ENCODE peak calls at places on chromosomes 16 and 17, in seven cellular contexts. M, B, Y, O, J, L and A are unnamed samples.

GRCh38 chr16:8868272-8869211 is at the start of gene CARHSP1:
- DNase-seq in M (peak), B (peak), Y (peak), O (peak), J (peak), L (peak), A (peak)

GRCh38 chr17:32277284-32277683 is 11.7 kb downstream of the RHBDL3 start:
- DNase-seq in M (no peak), B (peak), Y (peak), O (no peak), J (no peak), L (no peak), A (no peak)

GRCh38 chr17:38875477-38876080 is 5.7 kb downstream of the LASP1 start:
- DNase-seq in M (no peak), B (no peak), Y (no peak), O (no peak), J (no peak), L (no peak), A (no peak)

GRCh38 chr17:30821751-30822723 is 2.5 kb downstream of the CRLF3 start:
- DNase-seq in M (no peak), B (no peak), Y (no peak), O (peak), J (no peak), L (no peak), A (no peak)

GRCh38 chr17:64016974-64017373 is 3.5 kb downstream of the ICAM2 start:
- DNase-seq in M (no peak), B (no peak), Y (no peak), O (no peak), J (no peak), L (no peak), A (no peak)

GRCh38 chr16:79600636-79601091 is at the start of gene MAF:
- DNase-seq in M (peak), B (peak), Y (peak), O (no peak), J (peak), L (peak), A (peak)

GRCh38 chr16:14485131-14485551 is 144.9 kb downstream of the PARN start:
- DNase-seq in M (no peak), B (no peak), Y (peak), O (no peak), J (no peak), L (no peak), A (no peak)

GRCh38 chr17:17786998-17787397 is 49.8 kb downstream of the SREBF1 start:
- DNase-seq in M (no peak), B (no peak), Y (no peak), O (no peak), J (no peak), L (no peak), A (no peak)

GRCh38 chr16:102060-102855 is 24.2 kb downstream of the MPG start:
- DNase-seq in M (peak), B (no peak), Y (peak), O (no peak), J (no peak), L (no peak), A (no peak)

GRCh38 chr16:53855056-53855455 is 151.1 kb downstream of the FTO start:
- DNase-seq in M (no peak), B (no peak), Y (no peak), O (no peak), J (no peak), L (no peak), A (no peak)

GRCh38 chr17:43043306-43043705 is 18.3 kb downstream of the RND2 start:
- DNase-seq in M (no peak), B (no peak), Y (no peak), O (no peak), J (no peak), L (no peak), A (no peak)